ENCODE peak calls at places on chromosomes 5 and 9, in seven cellular contexts. W is choroid plexus epithelial cell; R is stimulated activated CD4-positive, alpha-beta T cell treated with anti-CD3 and anti-CD28 coated beads, Interleukin-15, amount 100 ng/mL, for 24 hours; D is endothelial cell of umbilical vein; X is activated CD4-positive, alpha-beta memory T cell treated with anti-CD3 and anti-CD28 coated beads, Interleukin-2, amount 10 ng/mL, durations not matched to agents 7 days and 5 days; A is CD4-positive, alpha-beta T cell; L is NCI-H2029. I is an unnamed sample.
A peak's percentile ranks its signal among the peaks of the same experiment; 100 is the strongest.

GRCh38 chr5:168409601-168410458 is 76.4 kb upstream of the RARS1 start:
- DNase-seq in W (peak; percentile 63), A (no peak), D (no peak), R (peak; percentile 67), L (no peak), X (peak; percentile 18), I (no peak)

GRCh38 chr9:128724744-128725211 is 851 bp upstream of the ZDHHC12 start:
- DNase-seq in D (peak; percentile 70), W (peak; percentile 85), L (peak; percentile 68), A (peak; percentile 17), R (peak; percentile 74), X (peak; percentile 64), I (no peak)

GRCh38 chr9:125409217-125409636 is 147.6 kb downstream of the GAPVD1 start:
- DNase-seq in A (no peak), L (no peak), W (no peak), X (no peak), R (peak; percentile 32), D (no peak), I (peak; percentile 23)

GRCh38 chr9:108550111-108550510 is 305.7 kb downstream of the ACTL7B start:
- DNase-seq in W (no peak), A (no peak), X (no peak), D (no peak), L (no peak), R (no peak), I (no peak)

GRCh38 chr5:144289277-144289676 is 118.6 kb downstream of the KCTD16 start:
- DNase-seq in R (no peak), D (no peak), A (no peak), L (no peak), W (no peak), X (no peak), I (no peak)

GRCh38 chr5:131264453-131265200 is 774 bp downstream of the CDC42SE2 start:
- DNase-seq in A (peak; percentile 43), X (peak; percentile 58), L (peak; percentile 36), W (peak; percentile 48), R (peak; percentile 61), D (peak; percentile 51), I (peak; percentile 29)

GRCh38 chr5:118553662-118554061 is 434.7 kb downstream of the DTWD2 start:
- DNase-seq in A (no peak), L (no peak), X (no peak), W (peak; percentile 4), D (no peak), R (no peak), I (no peak)

GRCh38 chr9:136381311-136381710 is 7.8 kb upstream of the CARD9 start:
- DNase-seq in R (no peak), A (no peak), W (no peak), X (no peak), D (no peak), L (no peak), I (no peak)

GRCh38 chr5:35656721-35657120 is 39.1 kb downstream of the SPEF2 start:
- DNase-seq in X (no peak), L (no peak), R (no peak), D (no peak), A (no peak), W (peak; percentile 30), I (no peak)

GRCh38 chr5:15695171-15695676 is 195.2 kb downstream of the FBXL7 start:
- DNase-seq in A (no peak), X (no peak), W (peak; percentile 68), L (no peak), D (peak; percentile 17), R (no peak), I (no peak)

GRCh38 chr9:135463140-135463539 is 16.4 kb upstream of the PPP1R26 start:
- DNase-seq in L (no peak), A (no peak), R (no peak), X (no peak), W (no peak), D (no peak), I (no peak)

GRCh38 chr5:100792781-100793180 is 110.3 kb downstream of the ST8SIA4 start:
- DNase-seq in R (no peak), L (no peak), D (no peak), X (no peak), W (peak; percentile 13), A (no peak), I (no peak)

GRCh38 chr5:31271567-31271966 is 78.1 kb downstream of the CDH6 start:
- DNase-seq in X (no peak), R (no peak), L (no peak), A (no peak), D (no peak), W (no peak), I (no peak)

GRCh38 chr5:132267931-132268501 is 10.5 kb downstream of the PDLIM4 start:
- DNase-seq in R (no peak), X (peak; percentile 15), D (no peak), A (no peak), L (no peak), W (no peak), I (peak; percentile 27)

GRCh38 chr5:143399616-143400540 is 3.6 kb downstream of the NR3C1 start:
- DNase-seq in R (no peak), A (no peak), W (no peak), L (no peak), D (no peak), X (no peak), I (no peak)

GRCh38 chr9:136674786-136675349 is 12.2 kb downstream of the EGFL7 start:
- DNase-seq in R (no peak), D (peak; percentile 87), X (no peak), L (peak; percentile 74), A (no peak), W (no peak), I (no peak)

GRCh38 chr5:83653669-83654068 is 67.0 kb downstream of the HAPLN1 start:
- DNase-seq in D (no peak), A (no peak), L (no peak), R (no peak), X (no peak), W (peak; percentile 52), I (no peak)

GRCh38 chr5:135535420-135535819 is 344 bp downstream of the NEUROG1 start:
- DNase-seq in X (no peak), A (no peak), L (no peak), R (no peak), D (no peak), W (peak; percentile 3), I (peak; percentile 5)

GRCh38 chr9:126703330-126704156 is 89.8 kb downstream of the LMX1B start:
- DNase-seq in X (no peak), R (no peak), A (no peak), L (no peak), W (no peak), D (no peak), I (no peak)

GRCh38 chr5:134511796-134512660 is 13.4 kb upstream of the JADE2 start:
- DNase-seq in W (peak; percentile 86), A (no peak), L (peak; percentile 32), D (no peak), R (no peak), X (no peak), I (no peak)

GRCh38 chr9:136996361-136997281 is at the start of gene CLIC3:
- DNase-seq in R (peak; percentile 51), W (no peak), X (peak; percentile 62), A (peak; percentile 33), D (no peak), L (no peak), I (peak; percentile 50)

GRCh38 chr5:175873090-175873454 is 1.7 kb downstream of the CPLX2 start:
- DNase-seq in D (no peak), L (peak; percentile 24), A (no peak), R (peak; percentile 44), W (peak; percentile 4), X (peak; percentile 22), I (no peak)

GRCh38 chr5:6389946-6390530 is 11.7 kb upstream of the MED10 start:
- DNase-seq in R (no peak), D (no peak), A (no peak), W (no peak), X (no peak), L (no peak), I (no peak)

GRCh38 chr9:131180454-131180853 is 55.1 kb downstream of the NUP214 start:
- DNase-seq in L (no peak), X (no peak), A (no peak), D (no peak), W (peak; percentile 96), R (no peak), I (no peak)

GRCh38 chr9:131160416-131161112 is 35.2 kb downstream of the NUP214 start:
- DNase-seq in R (no peak), L (no peak), A (no peak), X (no peak), D (no peak), W (no peak), I (no peak)

I was measured in B cell.